ENCODE peak calls at places on chromosomes 13 and 19, in four cellular contexts. G is T-helper 2 cell, N is astrocyte of the spinal cord, X is AG04449. B is an unnamed sample.

GRCh38 chr13:75637101-75637774 is 1.1 kb downstream of the LMO7 start:
- DNase-seq in N (peak; percentile 36), G (no peak), X (no peak), B (no peak)

GRCh38 chr13:102309110-102309509 is 92.7 kb downstream of the FGF14 start:
- DNase-seq in N (no peak), X (no peak), G (no peak), B (no peak)

GRCh38 chr13:112893570-112894422 is 75.2 kb upstream of the MCF2L start:
- DNase-seq in N (no peak), G (no peak), X (no peak), B (peak; percentile 30)

GRCh38 chr13:20492641-20493040 is 33.0 kb downstream of the CRYL1 start:
- DNase-seq in G (no peak), N (no peak), X (no peak), B (peak; percentile 15)

GRCh38 chr19:45477216-45477615 is 9.4 kb downstream of the FOSB start:
- DNase-seq in N (no peak), X (no peak), G (peak; percentile 39), B (no peak)

GRCh38 chr13:24263652-24264051 is 45.7 kb upstream of the C1QTNF9 start:
- DNase-seq in X (no peak), G (no peak), N (peak; percentile 39), B (no peak)

GRCh38 chr19:35389192-35389861 is 18.5 kb downstream of the GPR42 start:
- DNase-seq in G (no peak), X (no peak), N (no peak), B (peak; percentile 85)

GRCh38 chr19:34265221-34265650 is 10.9 kb downstream of the GARRE1 start:
- DNase-seq in N (no peak), G (no peak), X (no peak), B (no peak)

GRCh38 chr13:45500492-45501174 is 35.9 kb downstream of the COG3 start:
- DNase-seq in N (peak; percentile 97), X (no peak), G (no peak), B (peak; percentile 18)

GRCh38 chr13:98490195-98490771 is 86.6 kb downstream of the STK24 start:
- DNase-seq in N (no peak), X (no peak), G (no peak), B (no peak)

GRCh38 chr19:30649934-30650614 is 277.9 kb downstream of the ZNF536 start:
- DNase-seq in N (peak; percentile 51), X (peak; percentile 12), G (no peak), B (peak; percentile 20)

GRCh38 chr13:43445651-43446050 is 341.1 kb downstream of the ENOX1 start:
- DNase-seq in G (no peak), N (no peak), X (no peak), B (no peak)

GRCh38 chr19:21705393-21705792 is 62.0 kb downstream of the ZNF100 start:
- DNase-seq in X (no peak), N (no peak), G (no peak), B (no peak)

GRCh38 chr19:39212377-39212742 is 8.3 kb upstream of the SYCN start:
- DNase-seq in N (no peak), G (peak; percentile 36), X (no peak), B (peak; percentile 56)

GRCh38 chr19:29947871-29948270 is 5.8 kb downstream of the URI1 start:
- DNase-seq in G (no peak), N (no peak), X (no peak), B (no peak)

GRCh38 chr13:51958217-51958547 is 53.1 kb downstream of the ATP7B start:
- DNase-seq in G (no peak), X (no peak), N (no peak), B (no peak)

GRCh38 chr13:109673477-109673876 is 112.9 kb downstream of the IRS2 start:
- DNase-seq in N (peak; percentile 74), X (peak; percentile 9), G (no peak), B (no peak)

GRCh38 chr13:99666146-99666805 is 165.0 kb downstream of the TM9SF2 start:
- DNase-seq in N (no peak), X (no peak), G (no peak), B (no peak)